ENCODE peak calls at places on chromosomes 5 and 9, in four cellular contexts. F is WTC11, N is dorsolateral prefrontal cortex, R is GM12864. Y is an unnamed sample.
A peak's percentile ranks its signal among the peaks of the same experiment; 100 is the strongest.

GRCh38 chr5:93790401-93790800 is 49.0 kb upstream of the POU5F2 start:
- DNase-seq in F (no peak), N (no peak), R (no peak), Y (no peak)

GRCh38 chr5:143837306-143837848 is 25.4 kb downstream of the HMHB1 start:
- DNase-seq in F (no peak), N (no peak), R (no peak), Y (no peak)

GRCh38 chr9:106062252-106062651 is 367.9 kb downstream of the TMEM38B start:
- DNase-seq in F (no peak), N (no peak), R (no peak), Y (no peak)

GRCh38 chr9:130715270-130716077 is 21.9 kb downstream of the EXOSC2 start:
- DNase-seq in F (no peak), N (no peak), R (no peak), Y (no peak)

GRCh38 chr5:124736814-124737186 is 9.6 kb downstream of the ZNF608 start:
- DNase-seq in F (no peak), N (no peak), R (no peak), Y (no peak)

GRCh38 chr9:20552874-20553624 is 69.2 kb downstream of the MLLT3 start:
- DNase-seq in F (no peak), N (no peak), R (no peak), Y (no peak)

GRCh38 chr5:71456362-71456743 is 902 bp downstream of the BDP1 start:
- DNase-seq in F (no peak), N (no peak), R (no peak), Y (no peak)

GRCh38 chr9:78786794-78787193 is 489.9 kb downstream of the PSAT1 start:
- DNase-seq in F (no peak), N (no peak), R (no peak), Y (no peak)

GRCh38 chr9:106174331-106174730 is 480.0 kb downstream of the TMEM38B start:
- DNase-seq in F (no peak), N (no peak), R (no peak), Y (no peak)

GRCh38 chr5:109410389-109411174 is 808 bp upstream of the PJA2 start:
- DNase-seq in F (peak; percentile 75), N (peak; percentile 35), R (peak; percentile 12), Y (peak; percentile 13)

GRCh38 chr9:128553695-128554094 is 1.3 kb downstream of the SPTAN1 start:
- DNase-seq in F (no peak), N (no peak), R (no peak), Y (no peak)

GRCh38 chr5:150208187-150209015 is 18.5 kb downstream of the SLC6A7 start:
- DNase-seq in F (no peak), N (no peak), R (no peak), Y (no peak)

GRCh38 chr9:88678008-88678407 is 143.0 kb downstream of the NXNL2 start:
- DNase-seq in F (no peak), N (no peak), R (no peak), Y (no peak)

GRCh38 chr5:173294673-173295320 is 33.4 kb downstream of the STC2 start:
- DNase-seq in F (no peak), N (no peak), R (no peak), Y (no peak)

GRCh38 chr5:38681024-38681805 is 124.8 kb upstream of the LIFR start:
- DNase-seq in F (no peak), N (no peak), R (no peak), Y (no peak)

GRCh38 chr5:126949475-126949874 is 80.9 kb downstream of the MARCHF3 start:
- DNase-seq in F (no peak), N (no peak), R (no peak), Y (no peak)

GRCh38 chr9:130361873-130362362 is 82.8 kb upstream of the ASS1 start:
- DNase-seq in F (no peak), N (no peak), R (no peak), Y (no peak)

GRCh38 chr9:87490907-87491306 is 6.8 kb upstream of the DAPK1 start:
- DNase-seq in F (no peak), N (no peak), R (no peak), Y (no peak)

GRCh38 chr5:125409496-125410351 is 663.3 kb upstream of the ZNF608 start:
- DNase-seq in F (no peak), N (no peak), R (no peak), Y (no peak)

GRCh38 chr5:65758546-65759144 is 36.6 kb downstream of the NLN start:
- DNase-seq in F (no peak), N (no peak), R (no peak), Y (no peak)

GRCh38 chr5:28374492-28374934 is 1336.1 kb upstream of the CDH9 start:
- DNase-seq in F (no peak), N (no peak), R (no peak), Y (no peak)

GRCh38 chr9:34176089-34176488 is 2.8 kb upstream of the UBAP1 start:
- DNase-seq in F (no peak), N (no peak), R (no peak), Y (no peak)

GRCh38 chr9:128838338-128838737 is 8.7 kb upstream of the SPOUT1 start:
- DNase-seq in F (no peak), N (no peak), R (no peak), Y (no peak)

GRCh38 chr5:110088676-110089436 is 399.1 kb downstream of the MAN2A1 start:
- DNase-seq in F (no peak), N (no peak), R (no peak), Y (no peak)

GRCh38 chr5:78472469-78473106 is 112.2 kb downstream of the SCAMP1 start:
- DNase-seq in F (no peak), N (no peak), R (no peak), Y (no peak)

GRCh38 chr9:137464291-137464999 is 5.3 kb upstream of the NSMF start:
- DNase-seq in F (no peak), N (no peak), R (no peak), Y (no peak)

GRCh38 chr9:24582363-24583126 is 36.8 kb upstream of the IZUMO3 start:
- DNase-seq in F (no peak), N (no peak), R (no peak), Y (no peak)

GRCh38 chr5:141494761-141495455 is 6.0 kb downstream of the PCDHGC5 start:
- DNase-seq in F (peak; percentile 51), N (no peak), R (no peak), Y (no peak)

GRCh38 chr5:97838214-97838613 is 655.2 kb upstream of the RIOK2 start:
- DNase-seq in F (no peak), N (no peak), R (peak; percentile 5), Y (peak; percentile 14)

GRCh38 chr9:34557421-34558321 is 31.9 kb downstream of the CNTFR start:
- DNase-seq in F (no peak), N (no peak), R (no peak), Y (no peak)

GRCh38 chr9:33619666-33620404 is 95.8 kb downstream of the ANKRD18B start:
- DNase-seq in F (no peak), N (no peak), R (no peak), Y (no peak)

GRCh38 chr9:75087279-75087823 is 604 bp downstream of the NMRK1 start:
- DNase-seq in F (no peak), N (no peak), R (no peak), Y (no peak)

GRCh38 chr5:56601641-56602071 is 213.7 kb upstream of the MAP3K1 start:
- DNase-seq in F (no peak), N (no peak), R (no peak), Y (no peak)

GRCh38 chr5:143600396-143601075 is 197.1 kb upstream of the NR3C1 start:
- DNase-seq in F (no peak), N (no peak), R (no peak), Y (no peak)

GRCh38 chr5:68077349-68077894 is 138.1 kb upstream of the PIK3R1 start:
- DNase-seq in F (no peak), N (no peak), R (no peak), Y (no peak)

GRCh38 chr5:124467745-124468144 is 278.7 kb downstream of the ZNF608 start:
- DNase-seq in F (no peak), N (no peak), R (no peak), Y (no peak)

GRCh38 chr9:135607401-135608293 is 31.7 kb downstream of the GLT6D1 start:
- DNase-seq in F (no peak), N (no peak), R (no peak), Y (no peak)

GRCh38 chr5:115888027-115888426 is 46.3 kb downstream of the AP3S1 start:
- DNase-seq in F (no peak), N (no peak), R (no peak), Y (no peak)
- TF ChIP-seq CTCF in F (no peak), N (no peak), R (no peak), Y (no peak)

GRCh38 chr5:170896779-170897178 is 35.0 kb downstream of the RANBP17 start:
- DNase-seq in F (peak; percentile 85), N (peak; percentile 26), R (no peak), Y (no peak)
- TF ChIP-seq CTCF in F (peak; percentile 77), N (no peak), R (peak; percentile 36), Y (peak; percentile 41)

GRCh38 chr5:113330533-113331200 is 104.1 kb downstream of the TSSK1B start:
- DNase-seq in F (no peak), N (no peak), R (peak; percentile 5), Y (peak; percentile 28)
- TF ChIP-seq CTCF in F (no peak), N (no peak), R (peak; percentile 25), Y (peak; percentile 30)

GRCh38 chr5:80435476-80435875 is 27.6 kb downstream of the ZFYVE16 start:
- DNase-seq in F (no peak), N (no peak), R (no peak), Y (no peak)

GRCh38 chr5:80437326-80437725 is 29.5 kb downstream of the ZFYVE16 start:
- DNase-seq in F (no peak), N (no peak), R (no peak), Y (no peak)

GRCh38 chr5:80438739-80439138 is 30.9 kb downstream of the ZFYVE16 start:
- DNase-seq in F (no peak), N (no peak), R (no peak), Y (no peak)

DNA sequence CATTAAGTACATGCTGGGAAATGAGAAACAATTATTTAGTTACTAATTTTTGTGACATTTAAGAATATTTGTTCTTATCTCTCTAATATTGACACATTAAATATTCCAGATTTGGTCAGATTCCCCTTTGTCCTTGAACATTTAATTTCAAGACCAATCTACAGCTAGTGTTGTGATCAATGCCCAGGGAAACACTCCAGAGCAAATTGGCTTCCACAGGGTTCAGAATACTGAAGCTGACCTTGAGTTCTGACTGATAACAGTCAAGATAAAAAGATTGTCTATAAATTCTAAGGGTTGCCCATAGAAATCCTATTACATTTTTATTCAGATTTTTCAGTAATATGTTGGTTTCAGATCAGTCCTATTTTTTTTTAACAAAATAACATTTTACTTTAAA is 31.3 kb downstream of the ZFYVE16 start:
- DNase-seq in F (no peak), N (no peak), R (no peak), Y (no peak)
- TF ChIP-seq CTCF in F (no peak), N (no peak), R (no peak), Y (no peak)

GRCh38 chr9:103323699-103324098 is 328.6 kb downstream of the CYLC2 start:
- DNase-seq in F (no peak), N (no peak), R (no peak), Y (no peak)

DNA sequence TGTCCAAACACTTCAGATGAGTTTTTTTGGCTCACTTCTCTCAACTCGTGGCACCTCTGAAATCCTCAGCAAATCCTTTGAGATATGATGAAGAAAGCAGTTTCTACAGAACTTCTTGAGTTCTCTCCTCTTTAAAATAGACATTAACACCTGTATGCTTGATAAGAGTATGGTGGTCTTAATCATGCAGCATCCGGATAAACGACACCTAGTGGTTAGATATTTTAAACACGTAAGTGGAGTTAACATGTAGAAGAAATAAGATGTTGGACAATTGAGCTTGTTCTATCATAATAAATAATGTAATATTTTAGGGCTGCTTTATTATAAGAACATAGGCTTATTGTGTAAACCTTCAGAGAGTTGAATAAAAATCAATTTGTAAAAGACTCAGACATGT is 324.8 kb downstream of the CYLC2 start:
- DNase-seq in F (no peak), N (no peak), R (no peak), Y (no peak)
- TF ChIP-seq CTCF in F (peak; percentile 7), N (no peak), R (no peak), Y (no peak)

GRCh38 chr9:127525426-127526188 is 74.3 kb downstream of the LRSAM1 start:
- DNase-seq in F (no peak), N (no peak), R (no peak), Y (no peak)
- TF ChIP-seq CTCF in F (peak; percentile 61), N (no peak), R (peak; percentile 70), Y (peak; percentile 40)